ENCODE peak calls at places on chromosomes 6 and 20, in eight cellular contexts. R is neural progenitor cell, Q is MM.1S, T is fibroblast of lung, N is neuronal stem cell, L is hepatocyte, W is IMR-90, D is GM23338. A is an unnamed sample.

GRCh38 chr20:4942336-4942735 is 59.0 kb downstream of the SLC23A2 start:
- DNase-seq in D (no peak), Q (no peak), N (no peak), W (peak), T (peak), R (no peak), L (no peak), A (no peak)

GRCh38 chr20:49674383-49675352 is 39.0 kb downstream of the B4GALT5 start:
- DNase-seq in W (peak), L (peak), R (no peak), Q (no peak), N (no peak), D (no peak), T (peak), A (no peak)

GRCh38 chr20:49838546-49838945 is 25.9 kb downstream of the SLC9A8 start:
- DNase-seq in Q (no peak), R (no peak), N (no peak), T (no peak), D (no peak), W (no peak), L (no peak), A (no peak)

GRCh38 chr6:71209626-71210025 is 79.0 kb upstream of the OGFRL1 start:
- DNase-seq in Q (no peak), R (no peak), T (no peak), W (no peak), L (no peak), D (no peak), N (no peak), A (no peak)

GRCh38 chr6:50804283-50804682 is 14.4 kb upstream of the TFAP2B start:
- DNase-seq in R (no peak), Q (no peak), D (no peak), L (no peak), W (no peak), N (no peak), T (no peak), A (no peak)

GRCh38 chr6:121520337-121521163 is 85.1 kb downstream of the GJA1 start:
- DNase-seq in R (no peak), D (peak), Q (no peak), N (no peak), L (no peak), T (peak), W (peak), A (no peak)

GRCh38 chr6:74892091-74892490 is 313.8 kb downstream of the COL12A1 start:
- DNase-seq in R (no peak), L (no peak), T (no peak), D (no peak), Q (no peak), W (peak), N (no peak), A (no peak)

GRCh38 chr20:3071266-3071609 is 182 bp upstream of the OXT start:
- DNase-seq in N (no peak), T (no peak), Q (no peak), D (no peak), R (no peak), L (no peak), W (no peak), A (no peak)

GRCh38 chr20:55253765-55254164 is 751.6 kb downstream of the CBLN4 start:
- DNase-seq in R (no peak), D (no peak), Q (no peak), W (no peak), N (no peak), T (peak), L (peak), A (no peak)

GRCh38 chr6:35495258-35496035 is 1.4 kb downstream of the TEAD3 start:
- DNase-seq in L (no peak), D (no peak), R (no peak), W (peak), N (no peak), T (peak), Q (no peak), A (no peak)

GRCh38 chr6:137722749-137723272 is 144.2 kb upstream of the TNFAIP3 start:
- DNase-seq in R (no peak), L (no peak), D (no peak), Q (peak), W (peak), N (no peak), T (peak), A (no peak)

GRCh38 chr6:47197672-47198640 is 111.7 kb downstream of the TNFRSF21 start:
- DNase-seq in T (no peak), Q (no peak), R (no peak), N (no peak), D (no peak), L (no peak), W (no peak), A (no peak)
- H2AFZ ChIP-seq in T (peak), Q (no peak), R (peak), N (no peak), D (no peak), L (peak), W (no peak), A (no peak)

GRCh38 chr20:25580711-25581110 is 4.6 kb downstream of the NINL start:
- DNase-seq in L (no peak), W (peak), Q (no peak), T (peak), D (no peak), N (no peak), R (no peak), A (no peak)
- H2AFZ ChIP-seq in L (no peak), W (no peak), Q (no peak), T (no peak), D (no peak), N (no peak), R (no peak), A (no peak)

GRCh38 chr6:166046982-166047381 is 120.7 kb downstream of the TBXT start:
- DNase-seq in W (no peak), T (no peak), D (no peak), N (no peak), L (no peak), Q (no peak), R (no peak), A (no peak)
- H2AFZ ChIP-seq in W (no peak), T (no peak), D (no peak), N (no peak), L (no peak), Q (no peak), R (no peak), A (no peak)

GRCh38 chr6:66508433-66508832 is 801.4 kb upstream of the EYS start:
- DNase-seq in Q (no peak), R (no peak), T (peak), L (no peak), N (no peak), W (peak), D (no peak), A (no peak)
- H2AFZ ChIP-seq in Q (no peak), R (no peak), T (no peak), L (no peak), N (peak), W (no peak), D (no peak), A (no peak)

GRCh38 chr6:4480788-4481725 is 295.1 kb upstream of the CDYL start:
- DNase-seq in Q (no peak), N (no peak), L (no peak), T (no peak), D (peak), W (peak), R (no peak), A (no peak)
- H2AFZ ChIP-seq in Q (no peak), N (no peak), L (no peak), T (no peak), D (peak), W (no peak), R (peak), A (no peak)

DNA sequence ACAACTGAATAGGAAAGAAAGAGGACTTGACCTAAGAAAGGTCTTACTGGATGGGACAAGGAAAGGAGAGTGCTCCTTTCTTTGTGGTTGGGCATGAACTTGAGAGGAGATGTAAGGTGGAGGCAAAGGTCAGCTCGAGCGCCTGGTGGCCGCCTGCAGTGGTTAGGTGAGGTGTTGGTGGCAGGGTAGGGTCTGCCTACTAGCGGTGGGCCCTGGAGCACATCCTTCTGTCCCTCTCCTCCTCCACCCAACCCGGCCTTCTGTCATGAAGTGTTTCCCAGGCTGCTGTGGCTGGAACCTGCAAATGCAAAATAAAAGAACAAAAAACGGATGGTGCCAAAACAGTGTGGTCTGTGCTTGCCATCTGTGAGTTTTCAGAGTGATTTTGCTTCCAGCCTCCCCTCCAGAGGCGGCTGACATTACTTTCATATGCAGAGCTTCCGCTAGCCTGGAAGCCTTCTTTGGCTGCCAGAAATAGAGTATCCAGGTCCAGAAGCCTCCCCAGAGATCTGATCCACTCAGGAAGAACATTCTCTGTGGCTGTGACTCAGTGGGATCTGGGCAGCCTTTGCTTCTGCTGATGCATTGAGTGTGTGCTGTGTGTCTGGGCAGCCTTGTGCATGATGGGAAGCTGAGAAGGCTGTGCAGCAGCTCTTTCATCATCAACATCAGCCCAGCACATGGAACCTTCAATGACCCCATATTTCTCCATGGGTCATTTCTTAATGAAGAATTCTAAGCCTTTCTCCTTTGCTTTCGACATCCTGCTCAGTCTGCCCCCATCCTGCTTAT is 79.8 kb upstream of the FAM184A start:
- DNase-seq in T (peak), D (no peak), N (no peak), Q (no peak), R (no peak), L (no peak), W (peak), A (no peak)
- H2AFZ ChIP-seq in T (no peak), D (no peak), N (no peak), Q (no peak), R (no peak), L (no peak), W (no peak), A (no peak)

GRCh38 chr6:26170951-26171841 is 84.0 kb downstream of the HFE start:
- DNase-seq in W (no peak), T (no peak), D (no peak), N (no peak), L (no peak), R (no peak), Q (no peak), A (no peak)

GRCh38 chr6:26175033-26175427 is 87.8 kb downstream of the HFE start:
- DNase-seq in R (no peak), W (no peak), L (no peak), T (no peak), N (no peak), Q (no peak), D (no peak), A (no peak)

GRCh38 chr6:26172496-26172958 is 85.3 kb downstream of the HFE start:
- DNase-seq in N (no peak), L (peak), D (peak), R (peak), W (peak), T (peak), Q (peak), A (no peak)

GRCh38 chr6:26173836-26174144 is 86.6 kb downstream of the HFE start:
- DNase-seq in R (no peak), W (no peak), Q (no peak), N (no peak), D (no peak), L (no peak), T (no peak), A (no peak)

DNA sequence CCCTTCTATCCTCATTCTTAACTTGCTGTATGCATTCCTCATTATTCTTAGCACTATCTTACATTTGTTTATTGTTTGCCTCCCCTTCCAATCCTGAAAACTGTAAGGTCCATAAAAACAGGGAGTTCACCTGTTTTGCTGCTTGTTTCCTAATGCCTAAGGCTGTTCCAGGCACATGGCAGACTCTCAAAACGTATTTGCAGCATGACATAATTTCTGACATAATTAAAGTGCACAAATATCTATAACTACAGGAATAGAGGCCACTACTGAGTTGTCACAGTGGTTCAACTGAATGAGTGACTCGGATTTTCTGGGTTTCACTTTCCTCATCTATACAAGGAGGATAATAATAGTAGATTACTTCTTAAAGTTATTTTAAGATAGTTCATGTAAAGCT is 83.0 kb downstream of the HFE start:
- DNase-seq in N (no peak), W (no peak), D (no peak), Q (peak), T (no peak), L (no peak), R (no peak), A (no peak)
- H2AFZ ChIP-seq in N (no peak), W (no peak), D (no peak), Q (peak), T (no peak), L (no peak), R (no peak), A (no peak)

GRCh38 chr6:33417127-33417902 is 592 bp downstream of the CUTA start:
- DNase-seq in Q (no peak), D (peak), R (peak), T (peak), L (peak), W (peak), N (no peak), A (peak)
- H2AFZ ChIP-seq in Q (peak), D (peak), R (peak), T (no peak), L (peak), W (peak), N (peak), A (no peak)

A was measured in H9.